ENCODE peak calls at places on chromosomes 7 and 10, in seven cellular contexts. One of them, this sample, is unnamed.

GRCh38 chr7:47631711-47632110 is 49.8 kb upstream of the TNS3 start:
- DNase-seq in A549: no peak
- DNase-seq in BJ: no peak
- DNase-seq in AG04450: no peak
- DNase-seq in tibial nerve: no peak
- DNase-seq in AG04449: no peak
- DNase-seq in H9: no peak
- DNase-seq in this sample: no peak

GRCh38 chr7:12069757-12070156 is 141.3 kb upstream of the TMEM106B start:
- DNase-seq in A549: no peak
- DNase-seq in BJ: no peak
- DNase-seq in AG04450: no peak
- DNase-seq in tibial nerve: no peak
- DNase-seq in AG04449: no peak
- DNase-seq in H9: no peak
- DNase-seq in this sample: no peak

GRCh38 chr7:154680894-154681659 is 321.8 kb downstream of the PAXIP1 start:
- DNase-seq in A549: no peak
- DNase-seq in BJ: no peak
- DNase-seq in AG04450: no peak
- DNase-seq in tibial nerve: no peak
- DNase-seq in AG04449: no peak
- DNase-seq in H9: no peak
- DNase-seq in this sample: no peak

GRCh38 chr10:110081914-110082313 is 74.1 kb downstream of the ADD3 start:
- DNase-seq in A549: peak; percentile 23
- DNase-seq in BJ: no peak
- DNase-seq in AG04450: no peak
- DNase-seq in tibial nerve: no peak
- DNase-seq in AG04449: no peak
- DNase-seq in H9: no peak
- DNase-seq in this sample: no peak

GRCh38 chr10:101297901-101298451 is 56.0 kb upstream of the BTRC start:
- DNase-seq in A549: peak; percentile 82
- DNase-seq in BJ: no peak
- DNase-seq in AG04450: no peak
- DNase-seq in tibial nerve: peak; percentile 25
- DNase-seq in AG04449: no peak
- DNase-seq in H9: peak; percentile 88
- DNase-seq in this sample: no peak

GRCh38 chr10:124544711-124545110 is 83.1 kb downstream of the LHPP start:
- DNase-seq in A549: no peak
- DNase-seq in BJ: no peak
- DNase-seq in AG04450: no peak
- DNase-seq in tibial nerve: no peak
- DNase-seq in AG04449: no peak
- DNase-seq in H9: no peak
- DNase-seq in this sample: no peak

GRCh38 chr7:87483131-87483530 is 7.7 kb upstream of the ABCB4 start:
- DNase-seq in A549: no peak
- DNase-seq in BJ: no peak
- DNase-seq in AG04450: no peak
- DNase-seq in tibial nerve: no peak
- DNase-seq in AG04449: no peak
- DNase-seq in H9: no peak
- DNase-seq in this sample: no peak

GRCh38 chr10:114537791-114538543 is 120.1 kb downstream of the ABLIM1 start:
- DNase-seq in A549: no peak
- DNase-seq in BJ: no peak
- DNase-seq in AG04450: no peak
- DNase-seq in tibial nerve: no peak
- DNase-seq in AG04449: no peak
- DNase-seq in H9: no peak
- DNase-seq in this sample: no peak

GRCh38 chr7:6398943-6399342 is 48.8 kb downstream of the DAGLB start:
- DNase-seq in A549: no peak
- DNase-seq in BJ: no peak
- DNase-seq in AG04450: no peak
- DNase-seq in tibial nerve: no peak
- DNase-seq in AG04449: no peak
- DNase-seq in H9: no peak
- DNase-seq in this sample: no peak

GRCh38 chr10:74058658-74059057 is 60.7 kb downstream of the VCL start:
- DNase-seq in A549: no peak
- DNase-seq in BJ: no peak
- DNase-seq in AG04450: no peak
- DNase-seq in tibial nerve: no peak
- DNase-seq in AG04449: no peak
- DNase-seq in H9: no peak
- DNase-seq in this sample: no peak

GRCh38 chr10:96642973-96643372 is 56.2 kb upstream of the TM9SF3 start:
- DNase-seq in A549: no peak
- DNase-seq in BJ: no peak
- DNase-seq in AG04450: no peak
- DNase-seq in tibial nerve: peak; percentile 51
- DNase-seq in AG04449: no peak
- DNase-seq in H9: peak; percentile 67
- DNase-seq in this sample: no peak

GRCh38 chr10:5589963-5590511 is 65.3 kb downstream of the CALML3 start:
- DNase-seq in A549: peak; percentile 53
- DNase-seq in BJ: no peak
- DNase-seq in AG04450: no peak
- DNase-seq in tibial nerve: no peak
- DNase-seq in AG04449: peak; percentile 17
- DNase-seq in H9: peak; percentile 47
- DNase-seq in this sample: no peak
- TF ChIP-seq CTCF in A549: peak; percentile 16
- TF ChIP-seq CTCF in BJ: peak; percentile 53
- TF ChIP-seq CTCF in AG04450: peak; percentile 43
- TF ChIP-seq CTCF in tibial nerve: peak; percentile 10
- TF ChIP-seq CTCF in AG04449: peak; percentile 50
- TF ChIP-seq CTCF in H9: peak; percentile 34
- TF ChIP-seq CTCF in this sample: no peak

GRCh38 chr7:50092579-50093411 is at the start of gene ZPBP:
- DNase-seq in A549: no peak
- DNase-seq in BJ: no peak
- DNase-seq in AG04450: no peak
- DNase-seq in tibial nerve: no peak
- DNase-seq in AG04449: peak; percentile 0
- DNase-seq in H9: peak; percentile 70
- DNase-seq in this sample: no peak
- TF ChIP-seq CTCF in A549: peak; percentile 80
- TF ChIP-seq CTCF in BJ: peak; percentile 65
- TF ChIP-seq CTCF in AG04450: peak; percentile 47
- TF ChIP-seq CTCF in tibial nerve: peak; percentile 68
- TF ChIP-seq CTCF in AG04449: peak; percentile 13
- TF ChIP-seq CTCF in H9: peak; percentile 90
- TF ChIP-seq CTCF in this sample: peak; percentile 39

GRCh38 chr10:60238408-60239100 is 151.1 kb downstream of the ANK3 start:
- DNase-seq in A549: peak; percentile 13
- DNase-seq in BJ: no peak
- DNase-seq in AG04450: peak; percentile 30
- DNase-seq in tibial nerve: no peak
- DNase-seq in AG04449: no peak
- DNase-seq in H9: peak; percentile 47
- DNase-seq in this sample: no peak
- TF ChIP-seq CTCF in A549: peak; percentile 24
- TF ChIP-seq CTCF in BJ: peak; percentile 49
- TF ChIP-seq CTCF in AG04450: peak; percentile 63
- TF ChIP-seq CTCF in tibial nerve: no peak
- TF ChIP-seq CTCF in AG04449: peak; percentile 41
- TF ChIP-seq CTCF in H9: peak; percentile 64
- TF ChIP-seq CTCF in this sample: no peak

GRCh38 chr10:3426190-3426845 is 253.7 kb upstream of the PITRM1 start:
- DNase-seq in A549: no peak
- DNase-seq in BJ: no peak
- DNase-seq in AG04450: peak; percentile 36
- DNase-seq in tibial nerve: no peak
- DNase-seq in AG04449: peak; percentile 61
- DNase-seq in H9: no peak
- DNase-seq in this sample: no peak
- TF ChIP-seq CTCF in A549: no peak
- TF ChIP-seq CTCF in BJ: no peak
- TF ChIP-seq CTCF in AG04450: no peak
- TF ChIP-seq CTCF in tibial nerve: no peak
- TF ChIP-seq CTCF in AG04449: no peak
- TF ChIP-seq CTCF in H9: no peak
- TF ChIP-seq CTCF in this sample: no peak

GRCh38 chr7:75971961-75972763 is 22.2 kb downstream of the TMEM120A start:
- DNase-seq in A549: peak; percentile 66
- DNase-seq in BJ: no peak
- DNase-seq in AG04450: no peak
- DNase-seq in tibial nerve: no peak
- DNase-seq in AG04449: no peak
- DNase-seq in H9: no peak
- DNase-seq in this sample: peak; percentile 80
- TF ChIP-seq CTCF in A549: no peak
- TF ChIP-seq CTCF in BJ: no peak
- TF ChIP-seq CTCF in AG04450: peak; percentile 17
- TF ChIP-seq CTCF in tibial nerve: no peak
- TF ChIP-seq CTCF in AG04449: no peak
- TF ChIP-seq CTCF in H9: peak; percentile 55
- TF ChIP-seq CTCF in this sample: no peak

DNA sequence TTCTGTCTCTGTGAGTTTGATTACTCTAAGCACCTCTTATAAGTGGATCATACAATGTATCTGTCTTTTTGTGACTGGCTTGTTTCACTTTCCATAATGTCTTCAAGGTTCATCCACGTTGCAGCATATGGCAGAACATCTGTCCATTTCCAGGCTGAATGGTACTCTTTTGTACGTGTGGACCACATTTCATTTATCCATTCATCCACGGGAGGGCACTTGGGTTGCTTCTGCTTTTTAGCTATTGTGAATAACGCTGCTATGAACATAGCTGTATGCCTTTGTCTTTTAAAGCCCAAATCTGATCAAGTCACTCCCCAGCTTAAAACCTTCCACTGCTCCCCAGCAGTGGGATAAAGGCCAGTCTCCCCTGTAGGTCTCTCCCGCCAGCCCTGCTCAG is 31.5 kb downstream of the EGFR start:
- DNase-seq in A549: no peak
- DNase-seq in BJ: no peak
- DNase-seq in AG04450: no peak
- DNase-seq in tibial nerve: no peak
- DNase-seq in AG04449: no peak
- DNase-seq in H9: no peak
- DNase-seq in this sample: no peak
- TF ChIP-seq CTCF in A549: no peak
- TF ChIP-seq CTCF in BJ: peak; percentile 30
- TF ChIP-seq CTCF in AG04450: peak; percentile 20
- TF ChIP-seq CTCF in tibial nerve: no peak
- TF ChIP-seq CTCF in AG04449: peak; percentile 41
- TF ChIP-seq CTCF in H9: no peak
- TF ChIP-seq CTCF in this sample: no peak

GRCh38 chr10:84334806-84335205 is 6.4 kb downstream of the CCSER2 start:
- DNase-seq in A549: no peak
- DNase-seq in BJ: no peak
- DNase-seq in AG04450: no peak
- DNase-seq in tibial nerve: no peak
- DNase-seq in AG04449: no peak
- DNase-seq in H9: no peak
- DNase-seq in this sample: no peak

GRCh38 chr10:84337199-84337598 is 8.8 kb downstream of the CCSER2 start:
- DNase-seq in A549: no peak
- DNase-seq in BJ: no peak
- DNase-seq in AG04450: no peak
- DNase-seq in tibial nerve: no peak
- DNase-seq in AG04449: no peak
- DNase-seq in H9: no peak
- DNase-seq in this sample: no peak

GRCh38 chr10:84333864-84334451 is 5.6 kb downstream of the CCSER2 start:
- DNase-seq in A549: no peak
- DNase-seq in BJ: no peak
- DNase-seq in AG04450: no peak
- DNase-seq in tibial nerve: no peak
- DNase-seq in AG04449: no peak
- DNase-seq in H9: no peak
- DNase-seq in this sample: no peak

GRCh38 chr10:84335516-84335915 is 7.1 kb downstream of the CCSER2 start:
- DNase-seq in A549: no peak
- DNase-seq in BJ: no peak
- DNase-seq in AG04450: no peak
- DNase-seq in tibial nerve: no peak
- DNase-seq in AG04449: no peak
- DNase-seq in H9: no peak
- DNase-seq in this sample: no peak

DNA sequence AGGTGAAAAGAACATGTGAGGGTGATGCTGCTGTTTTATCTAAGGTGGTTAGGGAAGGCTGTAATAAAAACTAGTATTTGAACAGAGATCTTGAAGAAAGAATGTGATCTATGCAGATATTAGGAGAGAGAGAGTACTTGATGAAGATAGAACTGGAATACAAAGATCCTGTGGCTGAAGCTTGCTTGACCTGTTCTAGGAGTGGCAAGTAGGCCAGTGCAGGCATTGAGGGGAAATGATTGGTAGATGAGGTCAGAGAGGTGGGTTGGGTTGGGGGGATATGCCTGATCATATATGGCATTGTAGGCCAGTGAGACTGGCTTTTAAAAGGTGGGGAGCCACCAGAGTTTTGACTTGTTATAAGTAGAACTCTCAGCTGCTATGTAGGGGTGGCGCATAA is 8.0 kb downstream of the CCSER2 start:
- DNase-seq in A549: no peak
- DNase-seq in BJ: no peak
- DNase-seq in AG04450: no peak
- DNase-seq in tibial nerve: no peak
- DNase-seq in AG04449: no peak
- DNase-seq in H9: no peak
- DNase-seq in this sample: no peak
- TF ChIP-seq CTCF in A549: no peak
- TF ChIP-seq CTCF in BJ: no peak
- TF ChIP-seq CTCF in AG04450: no peak
- TF ChIP-seq CTCF in tibial nerve: no peak
- TF ChIP-seq CTCF in AG04449: no peak
- TF ChIP-seq CTCF in H9: no peak
- TF ChIP-seq CTCF in this sample: no peak

This sample was measured in coronary artery.